ENCODE peak calls at places on chromosomes 11 and 22, in ten cellular contexts. W is fibroblast of lung; K is thoracic aorta; Z is Panc1; F is iPS DF 6.9; M is CD4-positive, alpha-beta memory T cell; B is ovary; S is neuronal stem cell; C is heart left ventricle; Y is CD8-positive, alpha-beta memory T cell. Q is an unnamed sample.
A peak's percentile ranks its signal among the peaks of the same experiment; 100 is the strongest.

GRCh38 chr22:43090130-43090789 is 1.1 kb upstream of the TTLL1 start:
- DNase-seq in W (peak; percentile 89), K (peak; percentile 24), Z (peak; percentile 82), F (no peak), M (peak; percentile 34), B (no peak), S (no peak), C (peak; percentile 59), Y (no peak), Q (peak; percentile 79)

GRCh38 chr11:134878785-134879184 is 466.7 kb upstream of the B3GAT1 start:
- DNase-seq in W (no peak), K (no peak), Z (no peak), F (no peak), M (no peak), B (no peak), S (no peak), C (no peak), Y (no peak), Q (no peak)

GRCh38 chr11:72014761-72015320 is 16.1 kb downstream of the IL18BP start:
- DNase-seq in W (no peak), K (no peak), Z (no peak), F (no peak), M (no peak), B (no peak), S (no peak), C (no peak), Y (no peak), Q (no peak)

GRCh38 chr22:49826603-49827306 is 918 bp downstream of the BRD1 start:
- DNase-seq in W (peak; percentile 55), K (no peak), Z (no peak), F (no peak), M (peak; percentile 40), B (peak; percentile 71), S (no peak), C (no peak), Y (no peak), Q (peak; percentile 46)

GRCh38 chr11:121553367-121553766 is 100.6 kb upstream of the SORL1-AS1 start:
- DNase-seq in W (no peak), K (no peak), Z (no peak), F (no peak), M (no peak), B (no peak), S (no peak), C (no peak), Y (no peak), Q (no peak)

GRCh38 chr11:115965754-115966504 is 461.7 kb upstream of the CADM1 start:
- DNase-seq in W (peak; percentile 85), K (no peak), Z (no peak), F (no peak), M (no peak), B (no peak), S (no peak), C (peak; percentile 51), Y (no peak), Q (no peak)

GRCh38 chr11:93521086-93521485 is 22.1 kb downstream of the SMCO4 start:
- DNase-seq in W (no peak), K (no peak), Z (no peak), F (no peak), M (peak; percentile 8), B (no peak), S (no peak), C (no peak), Y (no peak), Q (no peak)

GRCh38 chr11:132898021-132898420 is 634.3 kb downstream of the OPCML start:
- DNase-seq in W (peak; percentile 69), K (no peak), Z (no peak), F (no peak), M (no peak), B (no peak), S (no peak), C (no peak), Y (no peak), Q (no peak)

GRCh38 chr22:24181088-24181995 is at the start of gene SUSD2:
- DNase-seq in W (no peak), K (no peak), Z (no peak), F (no peak), M (no peak), B (no peak), S (no peak), C (peak; percentile 45), Y (no peak), Q (no peak)

GRCh38 chr11:46553746-46554204 is 40.0 kb downstream of the AMBRA1 start:
- DNase-seq in W (peak; percentile 60), K (no peak), Z (no peak), F (no peak), M (no peak), B (no peak), S (no peak), C (no peak), Y (no peak), Q (no peak)

GRCh38 chr22:20531404-20532181 is 24.2 kb downstream of the MED15 start:
- DNase-seq in W (peak; percentile 95), K (no peak), Z (no peak), F (no peak), M (no peak), B (no peak), S (no peak), C (peak; percentile 64), Y (no peak), Q (peak; percentile 78)

GRCh38 chr11:119446434-119446833 is 23.5 kb upstream of the THY1 start:
- DNase-seq in W (no peak), K (no peak), Z (no peak), F (no peak), M (no peak), B (no peak), S (no peak), C (no peak), Y (no peak), Q (no peak)

GRCh38 chr11:65430406-65431217 is 8.0 kb downstream of the NEAT1 start:
- DNase-seq in W (peak; percentile 51), K (no peak), Z (no peak), F (no peak), M (peak; percentile 31), B (no peak), S (no peak), C (no peak), Y (no peak), Q (no peak)

GRCh38 chr11:103464420-103464819 is 355.2 kb downstream of the DYNC2H1 start:
- DNase-seq in W (no peak), K (no peak), Z (no peak), F (no peak), M (no peak), B (no peak), S (no peak), C (no peak), Y (no peak), Q (no peak)

GRCh38 chr22:45740236-45740635 is 68.6 kb downstream of the ATXN10 start:
- DNase-seq in W (peak; percentile 83), K (no peak), Z (no peak), F (no peak), M (no peak), B (no peak), S (no peak), C (no peak), Y (no peak), Q (no peak)

GRCh38 chr22:45743687-45744086 is 72.1 kb downstream of the ATXN10 start:
- DNase-seq in W (no peak), K (no peak), Z (no peak), F (no peak), M (no peak), B (no peak), S (no peak), C (no peak), Y (no peak), Q (no peak)

GRCh38 chr22:45742866-45743450 is 71.3 kb downstream of the ATXN10 start:
- DNase-seq in W (no peak), K (no peak), Z (no peak), F (no peak), M (no peak), B (no peak), S (no peak), C (no peak), Y (no peak), Q (no peak)

GRCh38 chr22:45744442-45744841 is 72.8 kb downstream of the ATXN10 start:
- DNase-seq in W (no peak), K (no peak), Z (no peak), F (no peak), M (no peak), B (no peak), S (no peak), C (no peak), Y (no peak), Q (no peak)
- H3K27ac ChIP-seq in W (no peak overlapping the region), K (peak overlapping the region; percentile 87), Z (no peak overlapping the region), F (no peak overlapping the region), M (no peak overlapping the region), B (no peak overlapping the region), S (no peak overlapping the region), C (no peak overlapping the region), Y (no peak overlapping the region), Q (no peak overlapping the region)

GRCh38 chr11:12110714-12111481 is 508 bp downstream of the MICAL2 start:
- DNase-seq in W (no peak), K (no peak), Z (no peak), F (no peak), M (peak; percentile 19), B (no peak), S (peak; percentile 21), C (peak; percentile 52), Y (peak; percentile 15), Q (peak; percentile 45)
- H3K27me3 ChIP-seq in W (no peaks in the 10 kb centered on the region), K (no peaks in the 10 kb centered on the region), Z (no peaks in the 10 kb centered on the region), F (peaks cover 7% of the 10 kb centered on the region), M (no peaks in the 10 kb centered on the region), B (no peaks in the 10 kb centered on the region), S (peaks cover 23% of the 10 kb centered on the region), C (no peaks in the 10 kb centered on the region), Y (no peaks in the 10 kb centered on the region), Q (no peaks in the 10 kb centered on the region)

GRCh38 chr11:27697679-27698275 is 2.5 kb downstream of the BDNF start:
- DNase-seq in W (peak; percentile 66), K (no peak), Z (no peak), F (no peak), M (no peak), B (no peak), S (no peak), C (no peak), Y (no peak), Q (no peak)
- H3K4me3 ChIP-seq in W (peak overlapping the region; percentile 87), K (no peak overlapping the region), Z (no peak overlapping the region), F (no peak overlapping the region), M (no peak overlapping the region), B (no peak overlapping the region), S (no peak overlapping the region), C (no peak overlapping the region), Y (no peak overlapping the region), Q (no peak overlapping the region)

DNA sequence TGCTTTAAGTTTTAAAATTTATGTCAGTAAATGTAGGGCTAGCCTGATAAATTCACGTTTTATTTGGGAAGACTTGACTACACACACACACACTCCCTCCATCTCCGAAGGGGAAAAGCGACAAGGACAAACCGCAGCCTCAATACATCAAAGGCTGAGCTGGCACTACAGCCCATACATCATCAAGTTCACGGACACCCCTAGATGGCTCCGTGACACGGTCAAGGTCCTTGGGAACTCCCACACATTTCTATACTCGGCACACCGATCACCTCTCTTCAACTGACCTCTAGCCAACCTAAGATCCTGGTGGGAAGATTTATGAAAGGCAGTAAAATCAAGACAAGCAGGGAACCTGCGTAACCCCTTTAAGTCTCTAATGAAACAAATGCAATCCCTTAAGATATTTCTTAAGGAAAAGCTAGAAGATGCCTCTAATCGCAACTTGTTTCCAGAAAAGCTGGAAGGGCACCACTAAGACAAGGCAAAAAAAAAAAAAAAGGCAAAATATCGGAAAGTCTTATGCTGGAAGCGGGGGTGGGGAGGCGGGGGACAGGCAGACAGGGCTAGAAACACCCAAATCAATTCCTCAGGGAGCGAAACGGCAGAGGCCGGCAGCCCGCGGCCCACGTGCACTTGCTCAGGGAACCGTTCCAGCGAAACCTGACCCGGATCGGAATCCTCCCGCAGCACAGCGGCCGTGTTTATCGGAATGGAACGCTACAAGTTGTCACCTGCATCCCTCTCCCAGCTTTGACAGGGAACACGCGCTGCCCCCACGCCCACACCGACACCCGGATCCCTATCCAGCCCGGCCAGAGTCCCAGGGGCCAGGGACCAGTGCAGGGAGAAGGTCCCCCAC is 1.5 kb downstream of the ARHGAP20 start:
- DNase-seq in W (peak; percentile 43), K (no peak), Z (no peak), F (no peak), M (no peak), B (peak; percentile 50), S (no peak), C (peak; percentile 24), Y (no peak), Q (no peak)
- H3K27ac ChIP-seq in W (no peak overlapping the region), K (no peak overlapping the region), Z (no peak overlapping the region), F (no peak overlapping the region), M (no peak overlapping the region), B (no peak overlapping the region), S (no peak overlapping the region), C (no peak overlapping the region), Y (no peak overlapping the region), Q (no peak overlapping the region)